ENCODE peak calls at places on chromosomes 5 and 9, in four cellular contexts. N, L, I and S are unnamed samples.

GRCh38 chr5:150598046-150598445 is 42.4 kb upstream of the SYNPO start:
- DNase-seq in N (no peak), L (no peak), I (no peak), S (no peak)

GRCh38 chr5:149474198-149474597 is 77.0 kb downstream of the CSNK1A1 start:
- DNase-seq in N (peak; percentile 80), L (no peak), I (no peak), S (no peak)

GRCh38 chr9:13351768-13352386 is 72.4 kb upstream of the MPDZ start:
- DNase-seq in N (peak; percentile 24), L (no peak), I (peak; percentile 73), S (peak; percentile 68)

GRCh38 chr5:84683594-84683993 is 298.9 kb upstream of the EDIL3 start:
- DNase-seq in N (no peak), L (no peak), I (no peak), S (no peak)

GRCh38 chr5:59725393-59725768 is 168.1 kb downstream of the PDE4D start:
- DNase-seq in N (no peak), L (no peak), I (peak; percentile 23), S (no peak)

GRCh38 chr9:85740821-85741111 is 988 bp downstream of the AGTPBP1 start:
- DNase-seq in N (no peak), L (no peak), I (peak; percentile 37), S (no peak)

GRCh38 chr9:136946228-136946892 is 1.3 kb downstream of the C8G start:
- DNase-seq in N (no peak), L (no peak), I (no peak), S (no peak)

GRCh38 chr9:69314547-69314946 is 10.5 kb upstream of the ENTREP1 start:
- DNase-seq in N (no peak), L (no peak), I (peak; percentile 10), S (no peak)

GRCh38 chr5:109740329-109740728 is 50.6 kb downstream of the MAN2A1 start:
- DNase-seq in N (no peak), L (no peak), I (peak; percentile 61), S (peak; percentile 49)

GRCh38 chr5:72507360-72508238 is at the start of gene ZNF366:
- DNase-seq in N (no peak), L (no peak), I (no peak), S (no peak)

GRCh38 chr9:20512636-20513035 is 109.7 kb downstream of the MLLT3 start:
- DNase-seq in N (peak; percentile 25), L (no peak), I (no peak), S (peak; percentile 45)

GRCh38 chr9:32579706-32580331 is 6.9 kb upstream of the NDUFB6 start:
- DNase-seq in N (peak; percentile 69), L (peak; percentile 88), I (peak; percentile 50), S (peak; percentile 71)

GRCh38 chr9:5839572-5839902 is 6.6 kb upstream of the ERMP1 start:
- DNase-seq in N (no peak), L (no peak), I (no peak), S (peak; percentile 67)

GRCh38 chr5:1540831-1541661 is 17.3 kb upstream of the LPCAT1 start:
- DNase-seq in N (no peak), L (no peak), I (no peak), S (no peak)